ENCODE peak calls at places on chromosomes 2 and 18, in seven cellular contexts. M, R, Y, L, A, P and F are unnamed samples.
A peak's percentile ranks its signal among the peaks of the same experiment; 100 is the strongest.

GRCh38 chr2:62478093-62478580 is 27.9 kb downstream of the TMEM17 start:
- DNase-seq in M (no peak), R (peak; percentile 45), Y (peak; percentile 60), L (no peak), A (no peak), P (peak; percentile 26), F (peak; percentile 39)

GRCh38 chr2:112183327-112184025 is 45.3 kb downstream of the FBLN7 start:
- DNase-seq in M (no peak), R (no peak), Y (no peak), L (no peak), A (no peak), P (no peak), F (no peak)

GRCh38 chr2:239306274-239307220 is 94.3 kb downstream of the HDAC4 start:
- DNase-seq in M (peak; percentile 77), R (no peak), Y (no peak), L (peak; percentile 22), A (peak; percentile 15), P (peak; percentile 7), F (peak; percentile 17)

GRCh38 chr2:219870023-219870422 is 242.6 kb downstream of the SLC4A3 start:
- DNase-seq in M (no peak), R (no peak), Y (no peak), L (no peak), A (no peak), P (no peak), F (no peak)

GRCh38 chr2:217429981-217430500 is 570.2 kb upstream of the TNP1 start:
- DNase-seq in M (no peak), R (no peak), Y (no peak), L (no peak), A (no peak), P (no peak), F (no peak)

GRCh38 chr2:13046557-13047165 is 329.9 kb downstream of the TRIB2 start:
- DNase-seq in M (no peak), R (no peak), Y (peak; percentile 4), L (no peak), A (no peak), P (no peak), F (no peak)

GRCh38 chr18:56873441-56874140 is 222.4 kb downstream of the WDR7 start:
- DNase-seq in M (no peak), R (no peak), Y (peak; percentile 28), L (no peak), A (no peak), P (no peak), F (no peak)

GRCh38 chr2:38709515-38710194 is 41.5 kb downstream of the SRSF7 start:
- DNase-seq in M (no peak), R (no peak), Y (no peak), L (no peak), A (no peak), P (no peak), F (no peak)

GRCh38 chr2:20618886-20619521 is 31.9 kb downstream of the HS1BP3 start:
- DNase-seq in M (peak; percentile 70), R (no peak), Y (no peak), L (peak; percentile 24), A (no peak), P (peak; percentile 7), F (peak; percentile 62)

DNA sequence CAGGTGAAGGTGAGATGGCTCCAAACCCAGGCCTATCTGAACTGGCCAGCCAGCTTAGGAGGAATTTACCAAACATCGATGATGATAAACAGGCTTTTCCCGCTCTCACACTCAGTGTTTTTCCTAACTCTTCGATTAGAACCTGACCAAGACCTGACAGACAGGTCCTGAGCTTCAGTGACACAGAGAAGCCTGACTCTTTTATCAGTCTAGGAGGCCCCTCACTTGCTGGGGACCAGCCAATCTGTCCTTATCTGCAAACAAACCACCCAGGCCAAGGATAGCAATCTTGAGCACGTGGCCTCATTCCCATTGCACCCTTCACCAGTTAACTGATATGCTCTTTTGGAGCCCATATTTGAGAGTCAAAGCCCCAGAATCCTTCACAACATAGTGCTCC is 1.9 kb upstream of the ITSN2 start:
- DNase-seq in M (no peak), R (no peak), Y (no peak), L (no peak), A (no peak), P (no peak), F (no peak)
- TF ChIP-seq EP300 in M (no peak), R (no peak), Y (no peak), L (no peak), A (no peak), P (no peak), F (no peak)

GRCh38 chr18:79305976-79306375 is 89.8 kb upstream of the NFATC1 start:
- DNase-seq in M (no peak), R (no peak), Y (no peak), L (no peak), A (no peak), P (no peak), F (no peak)
- H3K4me1 ChIP-seq in M (no peaks in the 10 kb centered on the region), R (no peaks in the 10 kb centered on the region), Y (no peaks in the 10 kb centered on the region), L (no peaks in the 10 kb centered on the region), A (no peaks in the 10 kb centered on the region), P (peaks cover 3% of the 10 kb centered on the region), F (no peaks in the 10 kb centered on the region)

GRCh38 chr18:457533-457932 is 43.0 kb downstream of the COLEC12 start:
- DNase-seq in M (no peak), R (peak; percentile 56), Y (no peak), L (no peak), A (no peak), P (no peak), F (peak; percentile 45)

GRCh38 chr18:456361-456821 is 44.1 kb downstream of the COLEC12 start:
- DNase-seq in M (peak; percentile 93), R (peak; percentile 67), Y (no peak), L (no peak), A (peak; percentile 31), P (peak; percentile 30), F (peak; percentile 27)

GRCh38 chr18:457120-457519 is 43.4 kb downstream of the COLEC12 start:
- DNase-seq in M (peak; percentile 82), R (peak; percentile 64), Y (no peak), L (no peak), A (no peak), P (no peak), F (peak; percentile 29)

GRCh38 chr18:459801-460200 is 40.7 kb downstream of the COLEC12 start:
- DNase-seq in M (no peak), R (no peak), Y (no peak), L (no peak), A (no peak), P (no peak), F (no peak)

GRCh38 chr18:458016-458415 is 42.5 kb downstream of the COLEC12 start:
- DNase-seq in M (no peak), R (no peak), Y (no peak), L (no peak), A (no peak), P (no peak), F (no peak)
- H3K27ac ChIP-seq in M (peak overlapping the region; percentile 86), R (peak overlapping the region; percentile 12), Y (no peak overlapping the region), L (no peak overlapping the region), A (no peak overlapping the region), P (peak overlapping the region; percentile 75), F (no peak overlapping the region)

GRCh38 chr2:67880291-67880761 is 182.5 kb downstream of the C1D start:
- DNase-seq in M (no peak), R (no peak), Y (no peak), L (no peak), A (no peak), P (no peak), F (peak; percentile 65)
- TF ChIP-seq EP300 in M (no peak), R (no peak), Y (no peak), L (no peak), A (no peak), P (no peak), F (no peak)

GRCh38 chr2:36371963-36372391 is 16.4 kb downstream of the CRIM1 start:
- DNase-seq in M (no peak), R (no peak), Y (peak; percentile 73), L (no peak), A (no peak), P (no peak), F (no peak)

GRCh38 chr2:36374586-36374985 is 19.0 kb downstream of the CRIM1 start:
- DNase-seq in M (no peak), R (no peak), Y (no peak), L (no peak), A (no peak), P (no peak), F (no peak)

GRCh38 chr2:36371070-36371962 is 15.7 kb downstream of the CRIM1 start:
- DNase-seq in M (no peak), R (no peak), Y (peak; percentile 83), L (no peak), A (no peak), P (peak; percentile 33), F (no peak)

GRCh38 chr2:36376319-36376765 is 20.8 kb downstream of the CRIM1 start:
- DNase-seq in M (peak; percentile 92), R (peak; percentile 80), Y (peak; percentile 93), L (peak; percentile 84), A (peak; percentile 83), P (peak; percentile 86), F (no peak)

GRCh38 chr2:36373149-36373880 is 17.7 kb downstream of the CRIM1 start:
- DNase-seq in M (no peak), R (peak; percentile 39), Y (no peak), L (no peak), A (peak; percentile 29), P (peak; percentile 43), F (peak; percentile 69)
- H3K4me1 ChIP-seq in M (no peaks in the 10 kb centered on the region), R (peaks cover 27% of the 10 kb centered on the region), Y (peaks cover 100% of the 10 kb centered on the region), L (peaks cover 38% of the 10 kb centered on the region), A (peaks cover 31% of the 10 kb centered on the region), P (peaks cover 90% of the 10 kb centered on the region), F (peaks cover 73% of the 10 kb centered on the region)

GRCh38 chr2:230657906-230658305 is 54.7 kb upstream of the CAB39 start:
- DNase-seq in M (no peak), R (no peak), Y (no peak), L (no peak), A (no peak), P (no peak), F (no peak)

GRCh38 chr2:230660294-230661060 is 52.2 kb upstream of the CAB39 start:
- DNase-seq in M (peak; percentile 75), R (peak; percentile 66), Y (peak; percentile 47), L (peak; percentile 46), A (no peak), P (peak; percentile 79), F (peak; percentile 73)

GRCh38 chr2:230658577-230658876 is 54.1 kb upstream of the CAB39 start:
- DNase-seq in M (no peak), R (no peak), Y (no peak), L (no peak), A (no peak), P (no peak), F (no peak)

GRCh38 chr2:230657462-230657861 is 55.2 kb upstream of the CAB39 start:
- DNase-seq in M (no peak), R (no peak), Y (no peak), L (no peak), A (no peak), P (no peak), F (no peak)

GRCh38 chr2:230658877-230659652 is 53.6 kb upstream of the CAB39 start:
- DNase-seq in M (no peak), R (no peak), Y (no peak), L (no peak), A (no peak), P (no peak), F (no peak)
- H3K27ac ChIP-seq in M (peak overlapping the region; percentile 34), R (peak overlapping the region; percentile 64), Y (no peak overlapping the region), L (no peak overlapping the region), A (no peak overlapping the region), P (peak overlapping the region; percentile 60), F (peak overlapping the region; percentile 74)